ENCODE peak calls at places on chromosomes 16 and 17, in six cellular contexts. Y is tibial nerve; P is lung; B is CD4-positive, CD25-positive, alpha-beta regulatory T cell; X is SK-N-SH; D is SJCRH30. O is an unnamed sample.

GRCh38 chr17:42744283-42744805 is 496 bp downstream of the EZH1 start:
- DNase-seq in D (peak; percentile 81), P (peak; percentile 79), X (no peak), Y (peak; percentile 66), B (peak; percentile 44), O (peak; percentile 84)

GRCh38 chr17:40604327-40605080 is 39.2 kb upstream of the CCR7 start:
- DNase-seq in X (no peak), Y (no peak), B (no peak), P (no peak), D (no peak), O (no peak)

GRCh38 chr16:23518435-23518891 is 8.2 kb upstream of the GGA2 start:
- DNase-seq in Y (no peak), B (no peak), P (no peak), D (no peak), X (no peak), O (no peak)

GRCh38 chr16:27114006-27114405 is 47.3 kb downstream of the C16orf82 start:
- DNase-seq in X (no peak), Y (no peak), B (no peak), P (no peak), D (no peak), O (no peak)

GRCh38 chr16:81204794-81205680 is 33.5 kb upstream of the BCO1 start:
- DNase-seq in P (no peak), Y (no peak), D (no peak), B (peak; percentile 28), X (peak; percentile 62), O (no peak)

GRCh38 chr16:69691980-69692911 is 34.1 kb downstream of the NQO1 start:
- DNase-seq in P (no peak), X (no peak), D (no peak), Y (no peak), B (no peak), O (no peak)

GRCh38 chr17:60390223-60390622 is 1.7 kb downstream of the USP32 start:
- DNase-seq in X (peak; percentile 45), P (peak; percentile 38), D (no peak), Y (no peak), B (no peak), O (no peak)

GRCh38 chr17:19431691-19432090 is 20.7 kb downstream of the RNF112 start:
- DNase-seq in X (no peak), P (no peak), Y (no peak), B (no peak), D (no peak), O (no peak)

GRCh38 chr17:30158896-30159625 is 42.4 kb downstream of the NSRP1 start:
- DNase-seq in P (no peak), B (no peak), X (no peak), D (no peak), Y (no peak), O (no peak)

GRCh38 chr16:58046054-58046881 is 20.7 kb downstream of the MMP15 start:
- DNase-seq in X (no peak), D (no peak), Y (no peak), P (no peak), B (no peak), O (no peak)

GRCh38 chr17:15981646-15982580 is 17.6 kb downstream of the ZSWIM7 start:
- DNase-seq in D (no peak), P (no peak), X (no peak), B (no peak), Y (no peak), O (no peak)

GRCh38 chr17:50196826-50197225 is 4.6 kb downstream of the COL1A1 start:
- DNase-seq in P (no peak), X (no peak), B (no peak), Y (no peak), D (peak; percentile 64), O (peak; percentile 33)

GRCh38 chr17:80169784-80170500 is at the start of gene CARD14:
- DNase-seq in B (no peak), P (peak; percentile 68), Y (no peak), X (peak; percentile 24), D (no peak), O (no peak)

DNA sequence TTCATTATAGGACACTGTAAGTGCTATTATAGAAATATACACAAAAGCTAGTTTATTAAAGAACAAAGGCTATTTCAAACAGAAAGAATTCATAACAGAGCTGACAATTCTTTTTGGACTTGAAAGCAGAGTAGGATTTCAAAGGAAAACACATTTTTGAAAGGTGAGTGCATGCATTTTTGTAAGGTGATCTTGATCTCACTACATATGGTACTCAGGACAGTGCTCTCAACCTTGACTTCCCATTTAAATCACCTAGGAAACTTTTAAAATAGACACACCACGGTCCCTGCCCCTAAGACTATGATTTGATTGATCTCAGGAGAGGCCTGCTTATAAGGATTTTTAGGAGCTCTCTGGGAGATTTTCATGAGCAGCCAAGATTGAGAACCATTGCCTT is 1362.0 kb downstream of the CDH8 start:
- DNase-seq in X (no peak), B (no peak), P (no peak), Y (no peak), D (no peak), O (no peak)
- H3K9me3 ChIP-seq in X (no peaks in the 10 kb centered on the region), B (peaks cover 7% of the 10 kb centered on the region), P (no peaks in the 10 kb centered on the region), Y (no peaks in the 10 kb centered on the region), D (no peaks in the 10 kb centered on the region), O (no peaks in the 10 kb centered on the region)

GRCh38 chr17:75779250-75779986 is 5.2 kb upstream of the UNK start:
- DNase-seq in D (peak; percentile 99), Y (peak; percentile 95), P (peak; percentile 97), B (peak; percentile 97), X (peak; percentile 95), O (peak; percentile 98)

GRCh38 chr17:75777243-75777922 is 7.2 kb upstream of the UNK start:
- DNase-seq in P (no peak), X (no peak), D (no peak), B (no peak), Y (no peak), O (peak; percentile 33)

GRCh38 chr17:75778861-75779249 is 5.8 kb upstream of the UNK start:
- DNase-seq in D (no peak), Y (no peak), X (no peak), P (no peak), B (peak; percentile 69), O (no peak)

GRCh38 chr17:75783069-75783783 is 1.4 kb upstream of the UNK start:
- DNase-seq in B (peak; percentile 67), D (no peak), P (no peak), Y (no peak), X (peak; percentile 30), O (no peak)

GRCh38 chr17:75779987-75780889 is 4.4 kb upstream of the UNK start:
- DNase-seq in B (no peak), D (no peak), X (no peak), Y (no peak), P (no peak), O (no peak)
- H3K4me3 ChIP-seq in B (peak overlapping the region; percentile 56), D (no peak overlapping the region), X (no peak overlapping the region), Y (no peak overlapping the region), P (no peak overlapping the region), O (no peak overlapping the region)

GRCh38 chr16:188674-189073 is 8.4 kb downstream of the HBQ1 start:
- DNase-seq in B (peak; percentile 44), Y (no peak), P (no peak), D (peak; percentile 19), X (peak; percentile 50), O (no peak)

GRCh38 chr16:185691-186090 is 5.4 kb downstream of the HBQ1 start:
- DNase-seq in X (no peak), P (no peak), D (no peak), Y (no peak), B (no peak), O (no peak)

GRCh38 chr16:187330-187729 is 7.1 kb downstream of the HBQ1 start:
- DNase-seq in X (no peak), P (no peak), Y (no peak), D (no peak), B (no peak), O (no peak)

GRCh38 chr16:183005-183404 is 2.7 kb downstream of the HBQ1 start:
- DNase-seq in Y (no peak), P (no peak), B (no peak), X (no peak), D (no peak), O (no peak)

DNA sequence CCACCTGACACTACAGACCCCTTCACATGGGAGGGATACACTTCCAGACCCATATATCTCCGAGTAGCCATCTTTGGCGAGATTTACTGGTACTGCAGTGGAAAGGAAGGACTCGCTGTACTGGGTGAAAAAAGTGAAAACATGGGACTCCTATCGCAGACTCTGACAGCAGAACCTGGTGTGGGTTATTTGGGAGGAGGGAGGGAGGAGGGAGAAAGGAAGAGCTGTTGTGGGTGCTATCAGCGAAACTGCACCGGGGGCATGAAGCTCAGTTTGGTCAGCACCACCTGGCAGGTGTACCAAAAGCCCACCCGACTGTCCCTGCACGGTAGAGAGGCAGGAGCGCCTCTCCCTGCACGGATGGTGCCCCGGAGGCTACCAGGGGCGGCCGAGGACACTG is 5.0 kb downstream of the HBQ1 start:
- DNase-seq in X (no peak), B (no peak), D (no peak), Y (no peak), P (no peak), O (no peak)
- H3K4me1 ChIP-seq in X (peaks cover 8% of the 10 kb centered on the region), B (peaks cover 15% of the 10 kb centered on the region), D (no peaks in the 10 kb centered on the region), Y (peaks cover 11% of the 10 kb centered on the region), P (peaks cover 4% of the 10 kb centered on the region), O (peaks cover 5% of the 10 kb centered on the region)

GRCh38 chr17:66762276-66762675 is 72.6 kb upstream of the CACNG5 start:
- DNase-seq in D (no peak), Y (no peak), P (no peak), X (no peak), B (no peak), O (no peak)

GRCh38 chr17:66772148-66772812 is 62.6 kb upstream of the CACNG5 start:
- DNase-seq in X (no peak), P (no peak), Y (no peak), D (no peak), B (no peak), O (no peak)

GRCh38 chr17:66763056-66763455 is 71.9 kb upstream of the CACNG5 start:
- DNase-seq in P (no peak), B (no peak), Y (no peak), D (no peak), X (no peak), O (no peak)

GRCh38 chr17:66764559-66764958 is 70.4 kb upstream of the CACNG5 start:
- DNase-seq in B (no peak), P (no peak), D (no peak), X (no peak), Y (no peak), O (no peak)

DNA sequence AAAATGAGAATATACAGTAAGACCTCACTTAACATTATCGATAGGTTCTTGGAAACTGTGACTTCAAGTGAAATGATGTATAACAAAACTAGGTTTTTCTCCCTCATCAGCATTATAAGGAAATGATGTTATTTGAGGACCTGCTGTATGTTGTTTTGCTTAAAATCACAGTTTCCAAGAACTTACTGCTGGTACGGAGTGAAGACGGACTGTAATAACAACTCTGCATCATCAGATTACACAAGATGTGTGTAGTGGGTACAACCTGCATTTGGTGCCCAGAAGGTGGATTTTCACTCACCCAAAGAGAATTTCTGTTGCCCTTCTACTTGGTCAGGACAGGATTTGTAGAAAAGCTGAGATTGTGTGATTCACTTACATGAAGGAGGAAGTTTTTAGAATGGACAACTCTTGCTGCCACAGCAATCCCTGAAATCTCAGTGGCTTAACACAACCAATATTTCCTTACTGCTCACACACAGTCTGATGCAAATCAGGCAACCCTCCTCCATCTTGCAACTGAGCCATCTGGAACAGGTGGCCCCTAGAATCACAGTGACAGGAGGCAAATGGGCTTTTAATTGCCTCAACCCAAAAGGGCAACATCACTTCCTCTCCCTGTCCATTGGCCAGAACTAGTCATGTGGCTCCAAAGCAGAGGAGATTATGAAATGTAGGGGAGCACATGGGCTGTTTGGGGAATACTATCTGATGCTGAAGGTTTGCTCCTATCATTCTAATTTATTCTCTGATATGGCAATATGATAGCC is 67.6 kb upstream of the CACNG5 start:
- DNase-seq in D (peak; percentile 19), B (no peak), X (no peak), P (no peak), Y (no peak), O (no peak)
- H3K9me3 ChIP-seq in D (no peaks in the 10 kb centered on the region), B (no peaks in the 10 kb centered on the region), X (no peaks in the 10 kb centered on the region), P (no peaks in the 10 kb centered on the region), Y (no peaks in the 10 kb centered on the region), O (no peaks in the 10 kb centered on the region)

GRCh38 chr16:3003582-3004270 is 9.0 kb upstream of the CLDN9 start:
- DNase-seq in B (peak; percentile 97), D (peak; percentile 98), Y (peak; percentile 71), P (peak; percentile 97), X (peak; percentile 99), O (peak; percentile 97)
- H3K4me3 ChIP-seq in B (no peak overlapping the region), D (no peak overlapping the region), Y (peak overlapping the region; percentile 40), P (no peak overlapping the region), X (peak overlapping the region; percentile 47), O (peak overlapping the region; percentile 68)